ENCODE peak calls at places on chromosomes 2 and 18, in eight cellular contexts. H is osteocyte; D is activated naive CD8-positive, alpha-beta T cell treated with anti-CD3 and anti-CD28 coated beads, Interleukin-2, amount 10 ng/mL, durations not matched to agents 7 days and 5 days; B is naive thymus-derived CD8-positive, alpha-beta T cell; K is effector memory CD8-positive, alpha-beta T cell; Y is NCI-H748 treated with DMSO at 0.1 percent for 48 hours; O is activated CD4-positive, alpha-beta memory T cell treated with anti-CD3 and anti-CD28 coated beads for 36 hours; S is GM13977. V is an unnamed sample.
A peak's percentile ranks its signal among the peaks of the same experiment; 100 is the strongest.

GRCh38 chr2:36354816-36355156 is 792 bp upstream of the CRIM1 start:
- DNase-seq in K (no peak), H (no peak), O (no peak), S (no peak), D (no peak), Y (no peak), B (no peak), V (no peak)

GRCh38 chr2:239688098-239688497 is 287.3 kb upstream of the HDAC4 start:
- DNase-seq in O (no peak), B (no peak), D (no peak), S (no peak), K (no peak), H (peak; percentile 81), Y (no peak), V (no peak)

GRCh38 chr2:3620834-3621233 is 25.9 kb downstream of the COLEC11 start:
- DNase-seq in H (no peak), B (no peak), K (no peak), Y (no peak), D (no peak), O (no peak), S (no peak), V (no peak)

GRCh38 chr2:55962910-55963309 is 39.3 kb upstream of the EFEMP1 start:
- DNase-seq in B (no peak), H (no peak), S (no peak), D (no peak), Y (no peak), K (no peak), O (no peak), V (no peak)

GRCh38 chr2:120231974-120232635 is 8.9 kb upstream of the TMEM185B start:
- DNase-seq in D (peak; percentile 72), S (peak; percentile 84), Y (no peak), K (peak; percentile 58), H (no peak), O (peak; percentile 85), B (peak; percentile 56), V (no peak)

GRCh38 chr2:125654226-125654625 is 1001.7 kb upstream of the GYPC start:
- DNase-seq in H (no peak), O (no peak), B (no peak), D (no peak), K (no peak), Y (no peak), S (no peak), V (no peak)

GRCh38 chr18:35026407-35027061 is 14.7 kb upstream of the MAPRE2 start:
- DNase-seq in O (no peak), S (no peak), B (no peak), Y (no peak), K (peak; percentile 28), H (no peak), D (no peak), V (peak; percentile 5)

GRCh38 chr2:119218478-119219064 is 5.1 kb upstream of the STEAP3 start:
- DNase-seq in O (no peak), S (peak; percentile 40), D (no peak), B (no peak), H (no peak), Y (peak; percentile 19), K (no peak), V (peak; percentile 69)

GRCh38 chr2:45938649-45939511 is 287.4 kb downstream of the PRKCE start:
- DNase-seq in B (no peak), Y (no peak), D (no peak), S (no peak), H (peak; percentile 95), O (no peak), K (no peak), V (peak; percentile 52)

GRCh38 chr2:101360229-101360628 is 27.1 kb downstream of the CREG2 start:
- DNase-seq in S (no peak), K (no peak), Y (no peak), H (no peak), D (no peak), O (no peak), B (no peak), V (no peak)

GRCh38 chr2:12484536-12485115 is 232.1 kb upstream of the TRIB2 start:
- DNase-seq in O (no peak), B (no peak), H (no peak), S (no peak), D (no peak), Y (no peak), K (no peak), V (no peak)

GRCh38 chr18:26215247-26215970 is 10.8 kb upstream of the TAF4B start:
- DNase-seq in O (peak; percentile 69), Y (no peak), B (peak; percentile 34), K (peak; percentile 17), S (peak; percentile 47), H (peak; percentile 23), D (no peak), V (no peak)

GRCh38 chr2:4693266-4693665 is 989.9 kb downstream of the DCDC2C start:
- DNase-seq in O (no peak), H (no peak), Y (no peak), K (no peak), D (no peak), B (no peak), S (no peak), V (no peak)

V was measured in DMS 273 treated with DMSO at 0.1 percent for 48 hours.